ENCODE peak calls at places on chromosomes 12 and 14, in four cellular contexts. J is fibroblast of lung, H is ovary, T is tibial artery. S is an unnamed sample.

GRCh38 chr12:53174881-53175491 is 5.5 kb upstream of the ZNF740 start:
- DNase-seq in J (peak; percentile 35), H (no peak), T (peak; percentile 40), S (no peak)

GRCh38 chr12:52307836-52308806 is 13.1 kb downstream of the KRT83 start:
- DNase-seq in J (peak; percentile 11), H (no peak), T (peak; percentile 88), S (peak; percentile 78)

GRCh38 chr14:30389901-30390394 is 169.0 kb upstream of the G2E3 start:
- DNase-seq in J (no peak), H (no peak), T (no peak), S (no peak)

GRCh38 chr14:92470215-92470614 is 43.4 kb upstream of the RIN3 start:
- DNase-seq in J (peak; percentile 55), H (no peak), T (no peak), S (no peak)

GRCh38 chr12:61758661-61759060 is 501.5 kb upstream of the USP15 start:
- DNase-seq in J (no peak), H (no peak), T (no peak), S (no peak)

GRCh38 chr12:127728285-127728684 is 538.7 kb upstream of the TMEM132C start:
- DNase-seq in J (no peak), H (no peak), T (no peak), S (no peak)

GRCh38 chr14:100155049-100155621 is 4.3 kb downstream of the DEGS2 start:
- DNase-seq in J (peak; percentile 15), H (no peak), T (no peak), S (no peak)

GRCh38 chr12:52528641-52529143 is 8.5 kb upstream of the KRT5 start:
- DNase-seq in J (no peak), H (no peak), T (peak; percentile 48), S (no peak)

GRCh38 chr14:106062502-106063272 is 536.3 kb downstream of the TMEM121 start:
- DNase-seq in J (no peak), H (no peak), T (no peak), S (no peak)

GRCh38 chr14:90453401-90453951 is 56.6 kb downstream of the CALM1 start:
- DNase-seq in J (peak; percentile 26), H (peak; percentile 57), T (no peak), S (peak; percentile 65)

GRCh38 chr14:55707365-55707804 is 127.4 kb downstream of the KTN1 start:
- DNase-seq in J (peak; percentile 76), H (no peak), T (no peak), S (no peak)

GRCh38 chr12:15662303-15662980 is 126.7 kb downstream of the EPS8 start:
- DNase-seq in J (peak; percentile 96), H (no peak), T (no peak), S (no peak)

GRCh38 chr12:24902521-24903304 is 46.2 kb downstream of the BCAT1 start:
- DNase-seq in J (peak; percentile 46), H (no peak), T (no peak), S (no peak)

GRCh38 chr14:90444077-90444696 is 47.4 kb downstream of the CALM1 start:
- DNase-seq in J (no peak), H (no peak), T (no peak), S (no peak)

GRCh38 chr14:101022121-101022520 is 118.6 kb upstream of the RTL1 start:
- DNase-seq in J (no peak), H (peak; percentile 6), T (peak; percentile 54), S (no peak)

GRCh38 chr12:51389302-51389999 is 1.8 kb downstream of the GALNT6 start:
- DNase-seq in J (peak; percentile 96), H (no peak), T (peak; percentile 24), S (no peak)

GRCh38 chr14:63027719-63028118 is 17.5 kb downstream of the KCNH5 start:
- DNase-seq in J (peak; percentile 42), H (no peak), T (no peak), S (no peak)

GRCh38 chr14:34113051-34113511 is 162.2 kb upstream of the EGLN3 start:
- DNase-seq in J (no peak), H (no peak), T (no peak), S (no peak)

GRCh38 chr12:3304436-3305135 is 186.4 kb upstream of the PRMT8 start:
- DNase-seq in J (peak; percentile 71), H (no peak), T (no peak), S (no peak)

GRCh38 chr12:57089259-57090245 is 638 bp downstream of the NAB2 start:
- DNase-seq in J (peak; percentile 69), H (peak; percentile 81), T (peak; percentile 92), S (peak; percentile 94)

GRCh38 chr12:18752280-18752920 is 14.5 kb downstream of the CAPZA3 start:
- DNase-seq in J (peak; percentile 94), H (no peak), T (no peak), S (peak; percentile 33)

GRCh38 chr14:22070119-22070982 is 396.7 kb upstream of the OR4E1 start:
- DNase-seq in J (peak; percentile 0), H (no peak), T (no peak), S (peak; percentile 67)

GRCh38 chr14:49036236-49036635 is 549.9 kb downstream of the RPS29 start:
- DNase-seq in J (no peak), H (no peak), T (no peak), S (no peak)
- H3K9me3 ChIP-seq in J (no peaks in the 10 kb centered on the region), H (no peaks in the 10 kb centered on the region), T (no peaks in the 10 kb centered on the region), S (no peaks in the 10 kb centered on the region)

GRCh38 chr12:124297389-124297788 is 2.5 kb downstream of the RFLNA start:
- DNase-seq in J (no peak), H (no peak), T (no peak), S (no peak)
- H3K27ac ChIP-seq in J (no peak overlapping the region), H (no peak overlapping the region), T (no peak overlapping the region), S (no peak overlapping the region)

DNA sequence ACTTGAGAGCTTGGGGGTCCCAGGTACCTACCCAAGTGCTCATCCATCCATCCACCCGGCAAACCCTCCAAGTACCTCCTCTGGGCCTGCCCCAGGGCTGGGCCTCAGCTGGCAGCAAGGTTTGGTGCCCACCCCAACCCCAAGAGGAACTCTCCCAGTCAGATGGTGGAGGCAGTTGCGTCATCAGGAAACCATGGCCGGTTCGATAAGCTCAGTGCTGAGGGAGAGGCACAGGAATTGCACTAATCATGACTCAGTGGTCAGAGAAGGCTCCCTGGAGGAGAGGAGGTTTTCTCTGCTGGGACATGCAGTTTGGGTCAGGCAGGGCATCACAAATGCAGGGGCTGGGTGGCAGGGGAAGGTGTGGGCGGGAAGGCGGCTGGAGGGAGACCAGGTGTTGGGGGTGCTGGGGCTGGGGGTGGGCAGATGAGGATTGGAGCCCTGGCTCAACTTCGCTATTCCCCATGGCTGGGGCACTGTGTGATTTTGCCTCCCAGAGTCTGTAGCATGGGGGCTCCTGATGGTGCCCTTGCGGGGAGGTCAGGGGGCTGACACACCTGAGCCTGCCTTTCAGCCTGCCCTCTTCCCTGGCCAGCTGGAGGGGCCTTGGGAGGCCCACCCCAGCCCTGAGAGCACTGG is 32.2 kb downstream of the SH2B3 start:
- DNase-seq in J (peak; percentile 75), H (no peak), T (peak; percentile 83), S (peak; percentile 79)
- H3K4me3 ChIP-seq in J (no peak overlapping the region), H (no peak overlapping the region), T (no peak overlapping the region), S (no peak overlapping the region)

DNA sequence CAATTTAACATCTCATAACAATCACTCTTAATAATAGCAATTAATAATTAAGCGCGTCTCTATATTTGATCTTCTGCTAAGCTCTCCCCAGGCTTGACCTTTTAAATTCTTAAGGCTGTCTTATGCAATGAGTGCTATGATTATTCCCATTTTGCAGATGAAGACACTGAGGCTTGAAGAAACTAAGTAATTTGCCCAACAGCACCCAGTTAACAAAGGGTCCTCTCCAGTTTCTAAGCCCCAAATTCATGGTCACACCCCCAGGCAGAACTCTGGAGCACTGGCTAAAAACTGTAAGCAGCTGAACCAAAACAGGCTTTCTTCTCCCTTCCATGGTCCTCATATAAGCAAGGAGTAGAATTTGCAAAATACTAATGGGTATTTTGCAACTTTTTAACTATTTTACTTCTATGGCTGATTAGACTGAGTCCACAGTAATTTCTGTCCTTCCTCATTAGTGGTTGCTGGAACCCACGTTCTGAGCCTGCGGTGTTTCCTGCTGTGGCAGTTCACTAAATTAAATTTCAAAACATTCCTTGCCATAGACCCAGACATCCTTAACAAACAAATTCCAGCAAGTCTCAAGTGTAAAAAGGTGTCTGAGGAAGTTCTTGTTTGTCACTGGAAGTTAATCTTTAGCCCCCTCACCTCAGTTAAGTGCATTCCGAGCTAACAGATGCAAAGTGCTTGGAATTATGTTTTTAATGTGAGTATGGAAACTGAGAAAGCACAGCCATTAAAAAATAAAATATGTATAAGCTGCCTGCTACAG is 76.5 kb downstream of the TMEM132D start:
- DNase-seq in J (no peak), H (no peak), T (no peak), S (no peak)
- H3K9me3 ChIP-seq in J (no peaks in the 10 kb centered on the region), H (no peaks in the 10 kb centered on the region), T (no peaks in the 10 kb centered on the region), S (no peaks in the 10 kb centered on the region)

GRCh38 chr12:125773033-125773432 is 707.8 kb downstream of the AACS start:
- DNase-seq in J (no peak), H (no peak), T (no peak), S (no peak)
- H3K27ac ChIP-seq in J (no peak overlapping the region), H (no peak overlapping the region), T (no peak overlapping the region), S (no peak overlapping the region)

DNA sequence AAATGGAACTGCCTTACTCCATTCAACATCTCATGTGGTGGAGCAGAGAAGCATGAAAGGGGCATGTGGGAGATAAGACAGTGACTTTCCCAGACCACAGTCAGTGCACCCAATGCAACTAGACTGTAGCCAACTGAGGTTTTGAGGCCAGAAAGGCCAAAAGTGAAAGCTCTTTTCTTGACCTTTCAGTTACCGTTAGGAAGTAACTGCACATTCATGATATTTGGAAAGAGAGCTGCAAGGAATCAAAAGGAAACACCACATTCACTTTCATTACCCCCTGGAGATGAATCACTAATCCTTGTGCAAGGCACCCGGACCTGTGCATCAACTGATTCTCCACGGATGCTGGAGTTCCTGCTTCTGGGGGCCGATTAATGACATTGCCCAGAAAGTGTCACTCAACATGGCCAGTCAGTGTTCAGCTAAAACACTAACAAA is 72.9 kb upstream of the ELK3 start:
- DNase-seq in J (peak; percentile 20), H (no peak), T (no peak), S (no peak)
- H3K4me3 ChIP-seq in J (no peak overlapping the region), H (no peak overlapping the region), T (no peak overlapping the region), S (no peak overlapping the region)

DNA sequence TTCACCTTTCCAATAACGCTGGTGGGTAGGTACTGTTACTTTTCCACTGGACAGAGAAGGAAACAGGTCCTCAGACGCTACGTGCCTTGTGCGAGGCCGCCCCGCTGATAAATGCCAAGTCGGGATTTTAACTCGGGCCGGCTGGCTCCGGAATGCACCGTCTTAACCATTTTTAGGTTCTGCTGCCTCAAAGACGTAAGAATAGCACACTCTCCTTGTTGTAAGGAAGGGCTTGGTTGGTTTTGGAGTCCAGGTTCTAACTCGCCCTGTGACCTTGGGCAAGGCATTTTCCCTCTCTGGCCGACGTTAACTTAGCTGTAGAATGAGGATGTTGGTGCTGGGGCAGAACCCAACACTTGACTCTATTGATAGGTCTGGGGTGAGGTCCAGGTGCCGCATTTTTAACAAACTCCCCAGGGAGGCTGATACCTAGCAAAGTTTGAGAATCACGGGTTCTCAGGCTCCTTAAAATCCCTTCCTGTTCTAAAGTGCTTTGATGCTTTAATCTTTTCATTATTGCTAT is 814 bp downstream of the ANKRD13A start:
- DNase-seq in J (peak; percentile 47), H (peak; percentile 35), T (peak; percentile 80), S (peak; percentile 71)
- H3K9me3 ChIP-seq in J (no peaks in the 10 kb centered on the region), H (no peaks in the 10 kb centered on the region), T (no peaks in the 10 kb centered on the region), S (no peaks in the 10 kb centered on the region)